ENCODE peak calls at places on chromosomes 2 and 18, in eight cellular contexts. L, Z, M, K, V, D, Q and G are unnamed samples.

GRCh38 chr2:141554810-141555209 is 576.0 kb downstream of the LRP1B start:
- DNase-seq in L (peak), D (peak), M (peak), Q (peak), V (peak), K (peak), Z (peak), G (no peak)

GRCh38 chr2:173752152-173752551 is 213.0 kb downstream of the SP3 start:
- DNase-seq in L (no peak), V (peak), K (peak), D (no peak), Q (no peak), Z (peak), M (peak), G (no peak)

GRCh38 chr2:99605036-99605435 is 115.2 kb upstream of the REV1 start:
- DNase-seq in M (peak), V (no peak), Z (peak), L (no peak), K (no peak), Q (no peak), D (no peak), G (no peak)

GRCh38 chr2:28821295-28821958 is 10.8 kb downstream of the SPDYA start:
- DNase-seq in M (peak), Q (peak), V (peak), Z (peak), D (peak), L (peak), K (peak), G (peak)

GRCh38 chr2:85834456-85834855 is 54.3 kb downstream of the ST3GAL5 start:
- DNase-seq in D (no peak), M (no peak), Q (no peak), L (no peak), Z (peak), K (no peak), V (no peak), G (no peak)

GRCh38 chr18:3262234-3263171 is 570 bp downstream of the MYL12B start:
- DNase-seq in Q (no peak), D (peak), K (no peak), L (peak), Z (peak), M (no peak), V (peak), G (no peak)

GRCh38 chr2:19536136-19536535 is 177.7 kb upstream of the OSR1 start:
- DNase-seq in Z (peak), K (no peak), D (no peak), V (no peak), Q (peak), M (no peak), L (no peak), G (peak)

GRCh38 chr2:9753665-9754531 is 89.4 kb upstream of the TAF1B start:
- DNase-seq in K (no peak), D (no peak), M (no peak), V (peak), Z (no peak), Q (no peak), L (no peak), G (no peak)

GRCh38 chr2:109382946-109383345 is 230.8 kb downstream of the SEPTIN10 start:
- DNase-seq in K (no peak), V (peak), D (peak), Q (no peak), M (peak), Z (peak), L (peak), G (no peak)

GRCh38 chr2:191030521-191031154 is 16.7 kb upstream of the STAT1 start:
- DNase-seq in Z (peak), D (peak), V (peak), M (peak), Q (peak), L (peak), K (no peak), G (no peak)

GRCh38 chr18:36732264-36732663 is 96.5 kb downstream of the TPGS2 start:
- DNase-seq in L (no peak), V (no peak), D (no peak), K (no peak), M (no peak), Z (no peak), Q (no peak), G (no peak)

GRCh38 chr2:120134263-120134662 is 88.9 kb downstream of the TMEM185B start:
- DNase-seq in Z (peak), M (peak), L (no peak), D (peak), K (peak), V (peak), Q (no peak), G (peak)

GRCh38 chr2:3595985-3596384 is 1.1 kb downstream of the COLEC11 start:
- DNase-seq in V (no peak), D (no peak), K (no peak), L (no peak), Z (no peak), Q (no peak), M (no peak), G (no peak)

GRCh38 chr2:120729410-120730052 is 6.1 kb upstream of the GLI2 start:
- DNase-seq in V (peak), Z (peak), L (no peak), M (peak), K (peak), Q (no peak), D (peak), G (no peak)

GRCh38 chr18:57624988-57625387 is 3.4 kb upstream of the NARS1 start:
- DNase-seq in D (peak), M (peak), Q (no peak), K (peak), V (peak), L (no peak), Z (peak), G (no peak)

GRCh38 chr18:57621252-57621607 is 406 bp downstream of the NARS1 start:
- DNase-seq in Z (peak), M (no peak), K (no peak), L (no peak), V (peak), Q (no peak), D (no peak), G (no peak)

DNA sequence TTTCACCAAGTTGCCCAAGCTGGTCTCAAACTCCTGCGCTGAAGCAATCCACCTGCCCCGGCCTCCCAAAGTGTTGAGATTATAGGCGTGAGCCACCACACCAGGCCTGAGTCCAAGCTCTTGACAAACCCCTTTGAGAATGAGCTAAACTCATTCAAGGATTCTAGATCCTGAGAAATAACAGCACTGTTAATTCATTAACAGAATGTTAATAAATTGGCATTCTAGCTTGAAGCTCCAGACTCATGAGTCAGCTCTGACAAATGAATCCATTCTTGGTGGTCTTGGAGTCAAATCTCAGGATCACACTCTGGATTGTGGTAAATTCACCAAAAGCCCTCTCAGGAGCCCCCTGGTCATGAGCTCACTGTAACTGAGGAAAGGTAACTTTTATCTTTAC is 1.8 kb downstream of the NARS1 start:
- DNase-seq in Z (peak), M (no peak), K (no peak), L (no peak), Q (no peak), V (no peak), D (no peak), G (no peak)
- H3K4me2 ChIP-seq in Z (peak), M (peak), K (peak), L (peak), Q (no peak), V (peak), D (peak), G (peak)

GRCh38 chr2:171523969-171524401 is 1.7 kb downstream of the CYBRD1 start:
- DNase-seq in L (peak), K (no peak), V (no peak), Z (peak), M (peak), Q (peak), D (peak), G (peak)

GRCh38 chr2:171522057-171522803 is at the start of gene CYBRD1:
- DNase-seq in V (no peak), K (no peak), D (peak), Q (peak), L (peak), M (peak), Z (peak), G (no peak)

GRCh38 chr2:171521361-171522056 is 765 bp upstream of the CYBRD1 start:
- DNase-seq in Q (no peak), Z (peak), L (no peak), D (no peak), V (no peak), K (no peak), M (no peak), G (no peak)

GRCh38 chr2:171523339-171523931 is 1.2 kb downstream of the CYBRD1 start:
- DNase-seq in V (peak), Q (peak), Z (peak), K (peak), D (peak), L (peak), M (peak), G (no peak)

GRCh38 chr2:171522804-171523338 is 597 bp downstream of the CYBRD1 start:
- DNase-seq in K (no peak), M (no peak), Z (peak), Q (peak), L (peak), D (peak), V (no peak), G (no peak)
- TF ChIP-seq EZH2 in K (no peak), M (no peak), Z (no peak), Q (peak), L (peak), D (no peak), V (no peak), G (no peak)

GRCh38 chr18:8813621-8814020 is 108.3 kb downstream of the MTCL1 start:
- DNase-seq in V (no peak), M (peak), K (no peak), D (peak), Q (no peak), L (no peak), Z (peak), G (no peak)
- H3K4me2 ChIP-seq in V (no peak), M (peak), K (no peak), D (peak), Q (no peak), L (no peak), Z (peak), G (no peak)

GRCh38 chr2:60283633-60284032 is 269.8 kb downstream of the BCL11A start:
- DNase-seq in Z (no peak), D (no peak), V (no peak), L (no peak), K (no peak), Q (no peak), M (no peak), G (no peak)

GRCh38 chr2:60278906-60279305 is 274.5 kb downstream of the BCL11A start:
- DNase-seq in M (no peak), L (no peak), K (no peak), V (no peak), Q (no peak), D (no peak), Z (no peak), G (no peak)

GRCh38 chr2:60285476-60286316 is 267.8 kb downstream of the BCL11A start:
- DNase-seq in L (no peak), K (no peak), M (no peak), Q (no peak), D (no peak), V (no peak), Z (no peak), G (no peak)

GRCh38 chr2:60282886-60283285 is 270.6 kb downstream of the BCL11A start:
- DNase-seq in V (no peak), L (no peak), D (no peak), K (no peak), Q (no peak), Z (no peak), M (no peak), G (no peak)

GRCh38 chr2:60281730-60282129 is 271.7 kb downstream of the BCL11A start:
- DNase-seq in M (no peak), L (no peak), Z (no peak), Q (no peak), V (no peak), D (no peak), K (no peak), G (no peak)
- TF ChIP-seq EZH2 in M (no peak), L (no peak), Z (no peak), Q (no peak), V (no peak), D (no peak), K (no peak), G (no peak)

GRCh38 chr2:285990-286389 is 1.9 kb downstream of the ALKAL2 start:
- DNase-seq in M (no peak), K (no peak), L (no peak), D (no peak), V (no peak), Q (no peak), Z (no peak), G (no peak)

GRCh38 chr2:286774-287392 is 1.0 kb downstream of the ALKAL2 start:
- DNase-seq in Q (peak), D (no peak), M (no peak), K (no peak), L (peak), Z (no peak), V (no peak), G (no peak)

GRCh38 chr2:288002-288742 is at the start of gene ALKAL2:
- DNase-seq in Z (peak), L (peak), Q (peak), D (no peak), K (no peak), M (no peak), V (no peak), G (no peak)

GRCh38 chr2:288743-289361 is 961 bp upstream of the ALKAL2 start:
- DNase-seq in M (no peak), D (no peak), K (no peak), Z (no peak), L (peak), V (no peak), Q (peak), G (no peak)

DNA sequence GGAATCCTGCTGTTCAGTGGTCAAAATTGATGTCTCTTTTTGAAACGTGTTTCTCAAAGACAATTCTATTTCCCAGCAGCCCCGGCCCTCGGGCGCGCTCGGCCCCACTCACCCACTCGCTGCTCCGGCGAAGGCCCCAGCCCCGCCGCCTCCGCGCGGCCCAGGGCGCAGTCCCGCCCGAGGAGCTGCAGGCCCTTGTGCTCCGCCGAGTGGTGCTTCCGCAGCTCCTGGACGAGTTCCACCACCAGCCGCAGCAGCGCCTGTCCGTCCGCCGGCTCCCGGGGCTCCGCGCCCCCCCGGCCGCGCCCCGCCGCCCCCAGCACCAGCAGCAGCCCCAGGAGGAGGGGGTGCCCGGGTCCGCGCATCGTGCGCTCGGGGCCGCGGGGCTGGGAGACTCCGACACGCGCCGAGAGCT is 413 bp downstream of the ALKAL2 start:
- DNase-seq in L (peak), M (peak), Q (peak), Z (peak), V (no peak), K (no peak), D (peak), G (no peak)
- H3K4me2 ChIP-seq in L (peak), M (peak), Q (peak), Z (peak), V (no peak), K (no peak), D (peak), G (peak)

GRCh38 chr2:44935854-44936185 is 5.7 kb upstream of the SIX3 start:
- DNase-seq in V (no peak), Q (no peak), Z (no peak), M (no peak), K (no peak), L (no peak), D (no peak), G (no peak)
- TF ChIP-seq EZH2 in V (no peak), Q (no peak), Z (no peak), M (no peak), K (no peak), L (no peak), D (peak), G (no peak)

GRCh38 chr2:162257416-162257815 is 14.2 kb upstream of the FAP start:
- DNase-seq in L (no peak), K (no peak), D (no peak), Z (peak), Q (no peak), M (peak), V (no peak), G (no peak)

GRCh38 chr2:162258169-162258568 is 14.9 kb upstream of the FAP start:
- DNase-seq in M (no peak), L (no peak), K (no peak), V (no peak), Z (peak), Q (no peak), D (peak), G (no peak)

GRCh38 chr2:162265666-162266467 is 22.6 kb upstream of the FAP start:
- DNase-seq in V (no peak), K (no peak), Z (no peak), L (no peak), D (peak), Q (no peak), M (no peak), G (no peak)

GRCh38 chr2:162258686-162259085 is 15.4 kb upstream of the FAP start:
- DNase-seq in L (no peak), K (no peak), D (peak), M (no peak), Z (peak), Q (no peak), V (no peak), G (no peak)

GRCh38 chr2:162261032-162261945 is 18.0 kb upstream of the FAP start:
- DNase-seq in L (no peak), D (peak), K (no peak), Q (no peak), M (peak), V (peak), Z (peak), G (no peak)
- H3K4me2 ChIP-seq in L (no peak), D (peak), K (no peak), Q (no peak), M (peak), V (peak), Z (peak), G (peak)

GRCh38 chr18:79797518-79798345 is at the start of gene KCNG2:
- DNase-seq in V (no peak), M (peak), D (no peak), L (peak), Z (peak), Q (peak), K (no peak), G (no peak)

GRCh38 chr18:79799619-79800352 is 2.0 kb downstream of the KCNG2 start:
- DNase-seq in Z (no peak), M (no peak), L (no peak), K (no peak), D (no peak), Q (no peak), V (no peak), G (no peak)

GRCh38 chr18:79798999-79799370 is 1.2 kb downstream of the KCNG2 start:
- DNase-seq in L (peak), M (peak), D (no peak), V (no peak), Z (no peak), Q (peak), K (no peak), G (no peak)

GRCh38 chr18:79796531-79797390 is 977 bp upstream of the KCNG2 start:
- DNase-seq in Z (peak), D (no peak), Q (peak), V (no peak), K (no peak), M (peak), L (no peak), G (no peak)

GRCh38 chr18:79798346-79798998 is 734 bp downstream of the KCNG2 start:
- DNase-seq in D (no peak), L (no peak), M (no peak), Q (peak), V (no peak), K (no peak), Z (no peak), G (no peak)
- TF ChIP-seq EZH2 in D (peak), L (no peak), M (peak), Q (peak), V (no peak), K (no peak), Z (peak), G (peak)